ENCODE peak calls at places on chromosome 9, in four cellular contexts. V is IMR-90, U is MM.1S, N is neural progenitor cell. C is an unnamed sample. For H3K27me3, the result is how much of the 10 kb centered on the place peaks cover.

GRCh38 chr9:133657120-133657661 is 21.0 kb downstream of the DBH start:
- DNase-seq in V (peak), U (no peak), N (no peak), C (peak)

GRCh38 chr9:70044450-70045307 is 1.0 kb downstream of the MAMDC2 start:
- DNase-seq in V (peak), U (peak), N (peak), C (peak)

GRCh38 chr9:113568481-113569321 is 105.2 kb downstream of the RGS3 start:
- DNase-seq in V (peak), U (no peak), N (no peak), C (no peak)

GRCh38 chr9:7780261-7780988 is 19.2 kb downstream of the DMAC1 start:
- DNase-seq in V (peak), U (no peak), N (peak), C (peak)

GRCh38 chr9:69637193-69637592 is 35.0 kb downstream of the APBA1 start:
- DNase-seq in V (no peak), U (no peak), N (no peak), C (peak)

GRCh38 chr9:16125637-16126036 is 572.8 kb downstream of the CCDC171 start:
- DNase-seq in V (peak), U (no peak), N (no peak), C (peak)

GRCh38 chr9:96344458-96345180 is 38.9 kb downstream of the SLC35D2 start:
- DNase-seq in V (peak), U (no peak), N (peak), C (peak)

GRCh38 chr9:23826120-23826629 is at the start of gene ELAVL2:
- DNase-seq in V (peak), U (no peak), N (peak), C (peak)

GRCh38 chr9:69549310-69550202 is 122.6 kb downstream of the APBA1 start:
- DNase-seq in V (peak), U (peak), N (peak), C (peak)

GRCh38 chr9:127097683-127098082 is 24.8 kb downstream of the ANGPTL2 start:
- DNase-seq in V (no peak), U (no peak), N (no peak), C (no peak)

GRCh38 chr9:16133556-16134227 is 580.8 kb downstream of the CCDC171 start:
- DNase-seq in V (peak), U (peak), N (peak), C (peak)

GRCh38 chr9:109314011-109314531 is 6.8 kb downstream of the EPB41L4B start:
- DNase-seq in V (no peak), U (no peak), N (no peak), C (no peak)

GRCh38 chr9:134961331-134962064 is 43.8 kb upstream of the FCN1 start:
- DNase-seq in V (no peak), U (no peak), N (no peak), C (no peak)

GRCh38 chr9:97564291-97565175 is 63.1 kb downstream of the TMOD1 start:
- DNase-seq in V (peak), U (no peak), N (peak), C (peak)

GRCh38 chr9:113756476-113757198 is 119.5 kb upstream of the ZNF618 start:
- DNase-seq in V (no peak), U (no peak), N (no peak), C (peak)

GRCh38 chr9:12718482-12719026 is 25.4 kb downstream of the TYRP1 start:
- DNase-seq in V (peak), U (peak), N (peak), C (peak)

GRCh38 chr9:17481565-17481964 is 97.3 kb upstream of the SH3GL2 start:
- DNase-seq in V (no peak), U (no peak), N (no peak), C (no peak)

GRCh38 chr9:1100945-1101344 is 50.8 kb downstream of the DMRT2 start:
- DNase-seq in V (peak), U (peak), N (no peak), C (peak)

GRCh38 chr9:79944991-79945390 is 373.2 kb downstream of the TLE4 start:
- DNase-seq in V (no peak), U (no peak), N (no peak), C (no peak)

GRCh38 chr9:81669011-81669739 is 20.2 kb downstream of the TLE1 start:
- DNase-seq in V (peak), U (no peak), N (no peak), C (no peak)

GRCh38 chr9:123929870-123930831 is at the start of gene DENND1A:
- DNase-seq in V (peak), U (peak), N (peak), C (peak)

GRCh38 chr9:18703086-18703750 is 229.3 kb downstream of the ADAMTSL1 start:
- DNase-seq in V (peak), U (no peak), N (no peak), C (no peak)

GRCh38 chr9:129481824-129482511 is 138.9 kb downstream of the C9orf50 start:
- DNase-seq in V (no peak), U (no peak), N (peak), C (peak)

GRCh38 chr9:31390352-31391025 is 994.0 kb upstream of the ACO1 start:
- DNase-seq in V (no peak), U (no peak), N (peak), C (no peak)

GRCh38 chr9:715743-716400 is 125.6 kb upstream of the DMRT1 start:
- DNase-seq in V (peak), U (no peak), N (no peak), C (peak)

GRCh38 chr9:91187311-91187964 is 174.3 kb downstream of the AUH start:
- DNase-seq in V (no peak), U (no peak), N (no peak), C (no peak)

GRCh38 chr9:130421154-130421801 is 23.5 kb upstream of the ASS1 start:
- DNase-seq in V (no peak), U (no peak), N (no peak), C (no peak)

GRCh38 chr9:97276310-97276852 is 31.1 kb upstream of the CCDC180 start:
- DNase-seq in V (no peak), U (no peak), N (no peak), C (no peak)

GRCh38 chr9:134177186-134177585 is 12.8 kb upstream of the RNU6ATAC start:
- DNase-seq in V (no peak), U (no peak), N (no peak), C (no peak)

GRCh38 chr9:26324787-26325186 is 567.8 kb downstream of the CAAP1 start:
- DNase-seq in V (peak), U (no peak), N (no peak), C (no peak)

GRCh38 chr9:120912958-120913672 is 13.5 kb downstream of the TRAF1 start:
- DNase-seq in V (no peak), U (no peak), N (no peak), C (no peak)

GRCh38 chr9:110180713-110181434 is 27.1 kb downstream of the C9orf152 start:
- DNase-seq in V (peak), U (peak), N (no peak), C (peak)

GRCh38 chr9:83334320-83334719 is 203.9 kb downstream of the FRMD3 start:
- DNase-seq in V (peak), U (peak), N (peak), C (peak)

GRCh38 chr9:117643288-117643654 is 60.9 kb upstream of the TLR4 start:
- DNase-seq in V (no peak), U (no peak), N (no peak), C (no peak)

GRCh38 chr9:117644607-117645244 is 59.5 kb upstream of the TLR4 start:
- DNase-seq in V (peak), U (peak), N (peak), C (peak)

GRCh38 chr9:117649126-117649525 is 55.1 kb upstream of the TLR4 start:
- DNase-seq in V (no peak), U (no peak), N (no peak), C (peak)

GRCh38 chr9:117644133-117644532 is 60.1 kb upstream of the TLR4 start:
- DNase-seq in V (no peak), U (peak), N (no peak), C (no peak)

DNA sequence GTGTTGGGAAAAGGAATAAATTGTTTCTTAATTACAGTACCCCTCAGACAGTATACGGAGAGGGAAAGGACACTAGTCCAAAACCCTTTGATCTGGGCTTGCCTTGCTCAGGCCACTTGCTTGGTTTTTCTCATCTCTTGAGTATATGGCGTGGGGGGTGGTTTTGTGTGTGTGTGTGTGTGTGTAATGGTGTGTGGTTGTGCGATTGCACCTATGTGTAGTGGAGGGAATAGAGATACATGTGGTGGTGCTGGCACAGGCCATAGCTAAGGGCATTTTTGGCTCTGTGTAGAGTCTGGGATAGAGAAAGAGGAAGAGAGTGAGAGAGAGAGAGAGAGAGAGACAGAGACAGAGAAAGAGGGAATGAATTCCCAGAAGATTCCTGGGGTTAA is 59.0 kb upstream of the TLR4 start:
- DNase-seq in V (no peak), U (no peak), N (peak), C (no peak)
- H3K27me3 ChIP-seq in V (under half), U (under half), N (under half), C (under half)

GRCh38 chr9:105950448-105950847 is 256.1 kb downstream of the TMEM38B start:
- DNase-seq in V (no peak), U (no peak), N (no peak), C (no peak)
- H3K27me3 ChIP-seq in V (under half), U (under half), N (under half), C (under half)

GRCh38 chr9:36760667-36761066 is 188.0 kb downstream of the MELK start:
- DNase-seq in V (no peak), U (no peak), N (no peak), C (no peak)

GRCh38 chr9:36762958-36763357 is 190.3 kb downstream of the MELK start:
- DNase-seq in V (no peak), U (no peak), N (no peak), C (no peak)

GRCh38 chr9:36759141-36759540 is 186.4 kb downstream of the MELK start:
- DNase-seq in V (no peak), U (no peak), N (no peak), C (no peak)

GRCh38 chr9:36763778-36764177 is 191.1 kb downstream of the MELK start:
- DNase-seq in V (no peak), U (no peak), N (no peak), C (no peak)

DNA sequence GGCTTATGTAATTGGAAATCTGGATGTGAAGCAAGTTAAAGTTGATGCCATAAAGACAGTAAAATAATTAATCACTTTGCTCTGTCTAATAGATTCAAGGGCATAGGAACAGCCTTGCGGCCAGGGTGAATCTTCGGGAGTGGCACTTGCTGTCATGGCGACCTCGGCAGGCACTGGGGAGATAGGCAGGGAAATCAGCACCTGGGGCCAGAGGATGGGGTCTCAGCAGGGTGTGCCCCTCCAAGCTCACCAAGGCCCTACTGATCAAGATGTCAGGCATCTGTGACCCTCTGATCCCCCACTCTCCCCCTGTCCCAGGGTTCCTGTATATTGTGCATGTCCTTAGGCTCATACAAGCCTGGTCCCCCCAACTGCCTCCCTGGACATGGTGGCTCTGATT is 187.3 kb downstream of the MELK start:
- DNase-seq in V (no peak), U (no peak), N (no peak), C (no peak)
- H3K27me3 ChIP-seq in V (under half), U (under half), N (under half), C (under half)

GRCh38 chr9:2916382-2916985 is 72.6 kb upstream of the PUM3 start:
- DNase-seq in V (no peak), U (no peak), N (peak), C (no peak)
- H3K27me3 ChIP-seq in V (under half), U (under half), N (under half), C (under half)

GRCh38 chr9:21381752-21382339 is 3.4 kb downstream of the IFNA2 start:
- DNase-seq in V (no peak), U (peak), N (no peak), C (no peak)
- H3K27me3 ChIP-seq in V (under half), U (under half), N (under half), C (half or more)

GRCh38 chr9:132514011-132514744 is 68.2 kb upstream of the BARHL1 start:
- DNase-seq in V (no peak), U (no peak), N (no peak), C (no peak)

GRCh38 chr9:132516911-132517310 is 65.5 kb upstream of the BARHL1 start:
- DNase-seq in V (no peak), U (no peak), N (no peak), C (no peak)

GRCh38 chr9:132513416-132513815 is 69.0 kb upstream of the BARHL1 start:
- DNase-seq in V (no peak), U (no peak), N (no peak), C (no peak)

GRCh38 chr9:132516301-132516700 is 66.1 kb upstream of the BARHL1 start:
- DNase-seq in V (no peak), U (no peak), N (no peak), C (no peak)

DNA sequence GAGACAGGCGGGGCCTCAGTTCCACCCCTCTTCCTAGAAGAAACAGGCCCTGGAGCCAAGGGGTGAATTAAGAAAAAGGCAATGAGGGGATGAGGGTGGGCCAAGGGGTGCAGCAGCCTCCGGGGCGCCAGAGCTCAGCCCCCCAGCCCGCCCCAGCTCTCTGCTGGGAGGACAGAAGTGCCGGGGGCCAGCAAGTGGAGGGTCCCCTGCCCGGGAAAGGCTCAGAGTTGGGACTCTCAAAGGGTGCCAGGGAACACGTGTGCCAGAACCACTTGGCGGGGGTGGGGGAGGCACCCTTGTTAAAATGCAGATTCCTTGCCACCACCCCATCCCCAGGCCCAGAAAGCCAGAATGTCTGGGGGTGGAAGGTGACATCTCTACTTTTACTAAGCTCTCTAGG is 67.6 kb upstream of the BARHL1 start:
- DNase-seq in V (no peak), U (no peak), N (no peak), C (no peak)
- H3K27me3 ChIP-seq in V (half or more), U (half or more), N (under half), C (under half)

GRCh38 chr9:122221223-122221811 is 7.4 kb downstream of the LHX6 start:
- DNase-seq in V (no peak), U (no peak), N (peak), C (no peak)
- H3K27me3 ChIP-seq in V (half or more), U (under half), N (half or more), C (half or more)

GRCh38 chr9:93945400-93946337 is 9.5 kb downstream of the BARX1 start:
- DNase-seq in V (no peak), U (no peak), N (peak), C (peak)
- H3K27me3 ChIP-seq in V (half or more), U (half or more), N (half or more), C (half or more)

DNA sequence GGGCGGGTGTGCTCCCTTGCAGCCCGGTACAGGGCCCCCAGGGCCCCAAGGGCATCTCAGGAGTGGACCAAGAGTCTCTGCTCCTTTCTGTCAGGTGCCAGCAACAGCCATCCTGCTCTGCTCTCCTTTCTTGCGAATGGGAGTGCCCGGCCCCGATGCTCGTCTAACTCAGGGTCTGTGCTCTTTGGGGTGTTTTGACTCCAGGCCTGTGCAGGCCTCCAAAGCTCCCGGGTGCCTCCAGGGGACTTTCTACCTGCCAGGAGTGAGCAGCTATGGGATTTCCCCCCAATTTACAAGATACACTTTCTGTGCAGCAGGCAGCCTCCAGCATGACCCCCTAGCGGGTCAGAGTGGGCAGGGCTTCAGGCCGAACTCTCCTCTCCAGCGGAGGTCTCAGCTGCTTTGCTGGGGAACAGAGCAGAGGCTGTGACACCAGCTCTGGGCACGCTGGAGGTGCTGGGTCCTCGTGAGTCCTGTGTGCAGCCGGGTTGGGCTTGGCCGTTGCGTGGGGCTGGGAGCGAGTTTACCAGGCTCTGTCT is 3.0 kb downstream of the NRARP start:
- DNase-seq in V (no peak), U (no peak), N (peak), C (no peak)
- H3K27me3 ChIP-seq in V (under half), U (half or more), N (half or more), C (under half)

GRCh38 chr9:136133959-136134484 is 15.3 kb upstream of the TMEM250 start:
- DNase-seq in V (no peak), U (no peak), N (no peak), C (no peak)

GRCh38 chr9:136131629-136132499 is 13.2 kb upstream of the TMEM250 start:
- DNase-seq in V (no peak), U (no peak), N (no peak), C (no peak)

GRCh38 chr9:136135326-136136126 is 16.9 kb upstream of the TMEM250 start:
- DNase-seq in V (no peak), U (no peak), N (no peak), C (no peak)

GRCh38 chr9:136133191-136133958 is 14.7 kb upstream of the TMEM250 start:
- DNase-seq in V (no peak), U (no peak), N (peak), C (peak)

GRCh38 chr9:136132500-136133050 is 13.9 kb upstream of the TMEM250 start:
- DNase-seq in V (no peak), U (no peak), N (no peak), C (no peak)
- H3K27me3 ChIP-seq in V (half or more), U (half or more), N (under half), C (half or more)

C was measured in GM23248.